ENCODE peak calls at places on chromosomes 5 and 9, in ten cellular contexts. S is fibroblast of mammary gland; X is NCI-H1417; C is activated CD8-positive, alpha-beta T cell treated with anti-CD3 and anti-CD28 coated beads, Interleukin-2, amount 10 ng/mL, durations not matched to agents 7 days and 5 days; R is activated naive CD4-positive, alpha-beta T cell; E is RPMI7951; I is A549; A is fibroblast of lung; U is substantia nigra; M is right cardiac atrium. W is an unnamed sample.

GRCh38 chr5:149267241-149267973 is 4.3 kb upstream of the AFAP1L1 start:
- DNase-seq in S (no peak), I (no peak), E (peak), A (no peak), X (no peak), M (no peak), U (peak), R (no peak), C (no peak), W (peak)

GRCh38 chr5:157295247-157295646 is 29.3 kb downstream of the CYFIP2 start:
- DNase-seq in E (no peak), I (no peak), U (no peak), R (no peak), M (no peak), X (no peak), S (no peak), C (no peak), A (no peak), W (no peak)

GRCh38 chr5:91329273-91329672 is 53.8 kb downstream of the ARRDC3 start:
- DNase-seq in M (no peak), I (no peak), U (no peak), A (no peak), C (no peak), R (no peak), E (no peak), S (no peak), X (no peak), W (no peak)

GRCh38 chr9:38031594-38031993 is 37.4 kb downstream of the SHB start:
- DNase-seq in S (no peak), X (no peak), U (no peak), R (no peak), A (no peak), M (no peak), C (no peak), E (no peak), I (no peak), W (no peak)

GRCh38 chr5:425714-426113 is 17.3 kb upstream of the EXOC3 start:
- DNase-seq in A (peak), S (peak), E (no peak), R (no peak), X (peak), M (no peak), I (no peak), U (no peak), C (peak), W (no peak)

GRCh38 chr9:82105729-82106128 is 117.2 kb downstream of the SPATA31D1 start:
- DNase-seq in U (no peak), S (no peak), C (no peak), E (no peak), I (no peak), A (no peak), X (no peak), M (no peak), R (no peak), W (no peak)

GRCh38 chr9:137221095-137221374 is 1.0 kb downstream of the RNF208 start:
- DNase-seq in S (no peak), R (no peak), X (no peak), E (no peak), M (no peak), U (no peak), C (no peak), A (no peak), I (no peak), W (no peak)

GRCh38 chr5:180294401-180294800 is 2.5 kb upstream of the MAPK9 start:
- DNase-seq in M (no peak), S (no peak), U (no peak), E (no peak), R (no peak), A (no peak), I (no peak), X (no peak), C (no peak), W (no peak)

GRCh38 chr9:131406567-131407436 is 12.9 kb downstream of the PRRC2B start:
- DNase-seq in U (no peak), A (peak), R (no peak), C (peak), X (no peak), E (peak), I (no peak), M (no peak), S (no peak), W (no peak)

GRCh38 chr9:6068983-6069382 is 53.6 kb upstream of the RANBP6 start:
- DNase-seq in E (no peak), R (no peak), I (no peak), M (no peak), X (no peak), U (no peak), A (no peak), C (peak), S (no peak), W (no peak)

GRCh38 chr5:122773615-122774014 is 1.3 kb upstream of the SNX2 start:
- DNase-seq in C (no peak), M (no peak), R (no peak), A (no peak), I (no peak), E (no peak), U (no peak), S (no peak), X (no peak), W (no peak)

GRCh38 chr9:108535526-108535925 is 320.3 kb downstream of the ACTL7B start:
- DNase-seq in S (peak), C (no peak), I (peak), A (peak), M (peak), U (no peak), R (no peak), X (no peak), E (peak), W (peak)

GRCh38 chr5:2184563-2185540 is 302.1 kb upstream of the IRX4 start:
- DNase-seq in X (no peak), C (no peak), A (no peak), M (no peak), U (no peak), R (no peak), E (no peak), S (no peak), I (no peak), W (peak)

GRCh38 chr5:57824047-57824446 is 341.4 kb upstream of the ACTBL2 start:
- DNase-seq in E (peak), A (no peak), X (no peak), C (no peak), I (no peak), S (peak), R (no peak), U (no peak), M (no peak), W (peak)

GRCh38 chr9:19552282-19552681 is 143.5 kb downstream of the ACER2 start:
- DNase-seq in R (no peak), U (no peak), M (no peak), X (no peak), S (no peak), I (no peak), C (no peak), E (no peak), A (no peak), W (no peak)

GRCh38 chr9:114898741-114899140 is 31.6 kb downstream of the TNFSF8 start:
- DNase-seq in U (peak), A (no peak), X (no peak), S (no peak), C (peak), E (peak), R (peak), I (no peak), M (peak), W (no peak)

GRCh38 chr9:111482656-111483418 is 1.3 kb downstream of the ECPAS start:
- DNase-seq in M (peak), E (peak), U (peak), C (peak), I (peak), R (peak), X (peak), A (peak), S (peak), W (peak)

GRCh38 chr5:2270467-2270866 is 387.7 kb upstream of the IRX4 start:
- DNase-seq in I (no peak), M (no peak), R (no peak), S (no peak), X (no peak), A (no peak), U (no peak), E (no peak), C (no peak), W (no peak)

GRCh38 chr5:9108156-9108555 is 437.7 kb downstream of the SEMA5A start:
- DNase-seq in C (no peak), E (peak), I (no peak), S (peak), R (no peak), M (no peak), A (peak), U (no peak), X (no peak), W (no peak)

GRCh38 chr9:131304676-131305366 is 15.3 kb downstream of the PLPP7 start:
- DNase-seq in A (no peak), C (no peak), I (no peak), R (no peak), S (peak), U (no peak), E (no peak), X (no peak), M (no peak), W (no peak)

GRCh38 chr5:7391215-7391614 is 4.7 kb upstream of the ADCY2 start:
- DNase-seq in M (no peak), E (peak), R (no peak), A (no peak), C (no peak), I (no peak), X (peak), S (no peak), U (no peak), W (peak)

GRCh38 chr9:121781143-121781542 is 129.7 kb downstream of the DAB2IP start:
- DNase-seq in I (no peak), A (no peak), S (no peak), C (no peak), M (no peak), X (no peak), U (no peak), R (no peak), E (no peak), W (no peak)

GRCh38 chr5:52502591-52502990 is 285.1 kb upstream of the ITGA1 start:
- DNase-seq in E (no peak), C (no peak), S (no peak), I (no peak), U (no peak), X (peak), R (no peak), A (no peak), M (no peak), W (no peak)

GRCh38 chr5:181207214-181207959 is 2.4 kb upstream of the TRIM7 start:
- DNase-seq in U (no peak), E (peak), S (peak), R (no peak), M (peak), A (peak), I (peak), C (peak), X (no peak), W (peak)

W was measured in Daoy.